ENCODE peak calls at places on chromosomes 11 and 22, in seven cellular contexts. K is HCT116; O is WERI-Rb-1; C is CD8-positive, alpha-beta memory T cell; L is uterus; S is Caco-2; X is iPS DF 6.9. Q is an unnamed sample. For H3K9me3, the result is how much of the 10 kb centered on the place peaks cover.

GRCh38 chr11:27916541-27917100 is 191.3 kb downstream of the KIF18A start:
- DNase-seq in K (no peak), O (no peak), C (no peak), L (no peak), S (no peak), X (no peak), Q (no peak)

GRCh38 chr11:128291043-128291442 is 296.3 kb downstream of the ETS1 start:
- DNase-seq in K (no peak), O (no peak), C (no peak), L (no peak), S (no peak), X (no peak), Q (no peak)

GRCh38 chr11:86230921-86231320 is 13.6 kb upstream of the EED start:
- DNase-seq in K (no peak), O (no peak), C (no peak), L (no peak), S (no peak), X (no peak), Q (no peak)

GRCh38 chr11:121452609-121453150 is at the start of gene SORL1-AS1:
- DNase-seq in K (no peak), O (peak), C (peak), L (no peak), S (no peak), X (no peak), Q (no peak)

GRCh38 chr11:8722156-8722555 is 39.6 kb downstream of the RPL27A start:
- DNase-seq in K (no peak), O (no peak), C (no peak), L (no peak), S (peak), X (no peak), Q (no peak)

GRCh38 chr11:47715082-47715669 is at the start of gene AGBL2:
- DNase-seq in K (no peak), O (peak), C (peak), L (peak), S (peak), X (peak), Q (peak)

GRCh38 chr11:45805305-45806071 is 539 bp downstream of the SLC35C1 start:
- DNase-seq in K (no peak), O (peak), C (no peak), L (peak), S (peak), X (no peak), Q (peak)

GRCh38 chr11:108881136-108881535 is 216.3 kb downstream of the DDX10 start:
- DNase-seq in K (no peak), O (no peak), C (no peak), L (no peak), S (no peak), X (no peak), Q (no peak)

GRCh38 chr11:79139900-79140299 is 300.9 kb downstream of the TENM4 start:
- DNase-seq in K (no peak), O (no peak), C (no peak), L (no peak), S (no peak), X (no peak), Q (no peak)

GRCh38 chr11:28123151-28123571 is 15.0 kb downstream of the METTL15 start:
- DNase-seq in K (no peak), O (no peak), C (no peak), L (no peak), S (no peak), X (no peak), Q (no peak)

GRCh38 chr22:19319281-19319680 is 27.8 kb upstream of the CLTCL1 start:
- DNase-seq in K (no peak), O (no peak), C (no peak), L (no peak), S (no peak), X (no peak), Q (no peak)

GRCh38 chr22:19321757-19322156 is 30.2 kb upstream of the CLTCL1 start:
- DNase-seq in K (no peak), O (no peak), C (no peak), L (no peak), S (no peak), X (no peak), Q (no peak)

DNA sequence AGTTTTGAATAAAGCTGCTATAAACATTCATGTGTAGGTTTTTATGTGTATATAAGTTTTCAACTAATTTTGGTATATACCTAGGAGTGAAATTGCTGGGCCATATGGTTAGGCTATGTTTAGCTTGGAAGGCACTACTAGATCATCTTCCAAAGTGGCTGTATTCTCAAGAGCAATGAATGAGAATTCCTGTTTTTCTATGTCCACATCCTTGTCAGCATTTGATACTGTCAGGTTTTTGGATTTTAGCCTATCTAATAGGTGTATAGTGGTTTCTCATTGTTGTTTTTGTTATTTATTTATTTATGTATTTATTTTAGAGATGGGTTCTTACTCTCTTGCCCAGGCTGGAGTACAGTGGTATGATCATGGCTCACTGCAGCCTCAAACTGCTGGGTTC is 26.3 kb upstream of the CLTCL1 start:
- DNase-seq in K (no peak), O (no peak), C (no peak), L (no peak), S (no peak), X (no peak), Q (no peak)
- H3K9me3 ChIP-seq in K (under half), O (under half), C (under half), L (under half), S (under half), X (under half), Q (under half)

GRCh38 chr11:110525883-110526282 is 96.1 kb downstream of the FDX1 start:
- DNase-seq in K (no peak), O (no peak), C (no peak), L (peak), S (no peak), X (no peak), Q (peak)
- H3K9me3 ChIP-seq in K (under half), O (under half), C (under half), L (under half), S (under half), X (under half), Q (under half)

DNA sequence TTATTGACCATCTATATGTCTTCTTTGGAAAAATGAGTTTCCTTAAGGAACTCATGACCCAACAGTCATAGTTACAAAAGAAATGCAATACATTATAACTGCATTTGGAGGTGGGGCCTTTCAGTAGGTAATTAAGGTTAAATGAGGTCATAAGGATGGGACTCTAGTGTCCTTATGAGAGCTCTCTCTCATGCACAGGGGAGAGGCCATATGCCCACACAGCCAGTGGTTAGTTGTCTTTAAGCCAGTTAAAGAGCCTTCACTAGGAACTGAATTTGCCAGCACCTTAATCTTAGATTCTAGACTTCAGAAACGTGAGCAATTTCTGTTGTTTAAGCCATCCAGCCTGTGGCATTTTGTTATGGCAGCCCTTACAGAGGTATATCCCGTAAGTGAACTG is 27.3 kb downstream of the INTS4 start:
- DNase-seq in K (no peak), O (no peak), C (no peak), L (no peak), S (no peak), X (no peak), Q (no peak)
- H3K9me3 ChIP-seq in K (under half), O (under half), C (under half), L (under half), S (under half), X (under half), Q (under half)

DNA sequence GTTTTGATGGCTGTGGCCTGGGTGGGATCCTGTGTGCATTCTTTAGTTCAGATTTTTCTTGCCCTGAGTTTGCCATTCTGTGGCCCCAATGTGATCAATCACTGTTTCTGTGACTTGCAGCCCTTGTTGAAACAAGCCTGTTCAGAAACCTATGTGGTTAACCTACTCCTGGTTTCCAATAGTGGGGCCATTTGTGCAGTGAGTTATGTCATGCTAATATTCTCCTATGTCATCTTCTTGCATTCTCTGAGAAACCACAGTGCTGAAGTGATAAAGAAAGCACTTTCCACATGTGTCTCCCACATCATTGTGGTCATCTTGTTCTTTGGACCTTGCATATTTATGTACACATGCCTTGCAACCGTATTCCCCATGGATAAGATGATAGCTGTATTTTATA is 620 bp downstream of the OR4C16 start:
- DNase-seq in K (no peak), O (no peak), C (no peak), L (no peak), S (no peak), X (no peak), Q (no peak)
- H3K9me3 ChIP-seq in K (under half), O (under half), C (under half), L (under half), S (under half), X (under half), Q (under half)

DNA sequence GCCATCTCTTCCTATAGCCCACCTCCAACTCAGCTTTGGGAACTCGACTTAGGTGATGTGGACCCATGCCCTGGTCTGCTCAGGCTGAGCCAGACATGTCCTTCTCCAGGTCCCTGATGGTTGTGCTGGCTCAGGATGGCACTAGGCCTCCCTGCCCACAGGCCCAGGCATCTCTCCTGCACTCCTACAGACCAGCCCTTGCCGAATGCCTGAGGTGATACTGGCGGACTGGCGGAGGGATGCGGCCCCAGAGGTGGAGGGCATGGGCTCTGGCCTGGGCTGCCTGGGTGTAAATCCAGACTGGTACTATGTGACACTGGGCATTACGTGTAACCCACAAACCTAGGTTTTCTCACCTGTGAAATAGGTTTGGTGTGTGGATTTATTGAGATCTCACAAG is 352.8 kb downstream of the SHANK2 start:
- DNase-seq in K (no peak), O (no peak), C (no peak), L (no peak), S (no peak), X (no peak), Q (no peak)
- H3K9me3 ChIP-seq in K (under half), O (under half), C (under half), L (under half), S (under half), X (under half), Q (under half)

DNA sequence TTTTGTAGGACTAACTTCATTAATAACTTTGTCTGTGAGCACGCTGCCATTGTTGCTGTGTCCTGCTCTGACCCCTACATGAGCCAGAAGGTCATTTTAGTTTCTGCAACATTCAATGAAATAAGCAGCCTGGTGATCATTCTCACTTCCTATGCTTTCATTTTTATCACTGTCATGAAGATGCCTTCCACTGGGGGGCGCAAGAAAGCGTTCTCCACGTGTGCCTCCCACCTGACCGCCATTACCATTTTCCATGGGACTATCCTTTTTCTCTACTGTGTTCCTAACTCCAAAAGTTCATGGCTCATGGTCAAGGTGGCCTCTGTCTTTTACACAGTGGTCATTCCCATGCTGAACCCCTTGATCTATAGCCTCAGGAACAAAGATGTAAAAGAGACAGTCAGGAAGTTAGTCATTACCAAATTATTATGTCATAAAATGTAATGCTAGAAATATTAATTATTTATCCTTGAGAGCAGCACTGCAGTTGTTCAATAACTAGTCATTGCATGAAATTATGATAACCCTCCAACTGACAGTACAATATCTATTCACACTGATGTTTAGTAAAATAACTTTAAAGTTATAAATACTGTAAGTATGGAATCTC is 46.4 kb upstream of the OR5D13 start:
- DNase-seq in K (no peak), O (peak), C (no peak), L (no peak), S (peak), X (no peak), Q (no peak)
- H3K9me3 ChIP-seq in K (under half), O (under half), C (under half), L (under half), S (under half), X (under half), Q (under half)

DNA sequence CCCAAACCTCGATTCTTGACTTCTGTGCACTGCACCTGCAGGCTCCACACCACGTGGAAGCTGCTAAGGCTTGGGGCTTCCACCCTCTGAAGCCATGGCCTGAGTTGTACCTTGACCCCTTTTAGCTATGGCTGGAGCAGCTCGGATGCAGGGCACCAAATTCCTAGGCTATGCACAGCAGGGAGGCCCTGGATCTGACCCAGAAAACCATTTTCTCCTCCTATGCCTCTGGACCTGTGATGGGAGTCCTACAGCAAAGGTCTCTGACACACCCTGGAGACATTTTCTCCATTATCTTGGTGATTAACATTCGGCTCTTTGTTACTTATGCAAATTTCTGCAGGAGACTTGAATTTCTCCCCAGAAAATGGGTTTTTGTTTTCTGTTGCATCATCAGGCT is 309.2 kb upstream of the DDI1 start:
- DNase-seq in K (no peak), O (no peak), C (no peak), L (no peak), S (no peak), X (no peak), Q (no peak)
- H3K9me3 ChIP-seq in K (under half), O (under half), C (under half), L (under half), S (under half), X (under half), Q (under half)

GRCh38 chr22:48359613-48359965 is 1468.1 kb downstream of the BRD1 start:
- DNase-seq in K (no peak), O (peak), C (no peak), L (no peak), S (no peak), X (no peak), Q (no peak)

GRCh38 chr22:48362736-48363404 is 1464.8 kb downstream of the BRD1 start:
- DNase-seq in K (no peak), O (no peak), C (no peak), L (no peak), S (no peak), X (no peak), Q (no peak)

GRCh38 chr22:48357961-48358360 is 1469.7 kb downstream of the BRD1 start:
- DNase-seq in K (no peak), O (no peak), C (no peak), L (no peak), S (no peak), X (no peak), Q (no peak)

GRCh38 chr22:48358886-48359612 is 1468.6 kb downstream of the BRD1 start:
- DNase-seq in K (no peak), O (no peak), C (no peak), L (no peak), S (no peak), X (no peak), Q (no peak)

DNA sequence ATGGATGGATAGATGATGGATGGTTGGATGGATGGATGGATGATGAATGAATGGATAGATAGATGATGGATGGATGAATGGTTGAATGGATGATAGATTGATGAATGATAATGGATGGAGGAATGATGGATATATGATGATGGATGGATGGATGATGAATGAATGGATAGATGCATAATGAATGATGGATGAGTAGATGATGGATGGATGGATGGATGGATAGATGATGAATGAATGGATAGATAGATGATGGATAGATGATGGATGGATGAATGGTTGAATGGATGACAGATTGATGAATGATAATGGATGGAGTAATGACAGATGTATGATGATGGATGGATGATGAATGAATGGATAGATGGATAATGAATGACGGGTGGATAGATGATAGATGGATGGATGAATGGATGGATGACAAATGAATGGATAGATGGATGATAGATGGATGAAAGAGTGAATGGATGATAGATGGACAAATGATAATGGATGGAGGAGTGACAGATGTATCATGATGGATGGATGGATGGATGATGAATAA is 1466.5 kb downstream of the BRD1 start:
- DNase-seq in K (no peak), O (no peak), C (no peak), L (no peak), S (no peak), X (no peak), Q (no peak)
- H3K9me3 ChIP-seq in K (under half), O (under half), C (under half), L (under half), S (under half), X (under half), Q (under half)